ENCODE peak calls at places on chromosomes 5 and 9, in four cellular contexts. F is lower leg skin, N is BJ, I is right atrium auricular region. Q is an unnamed sample.

GRCh38 chr9:113857875-113858274 is 18.2 kb upstream of the ZNF618 start:
- DNase-seq in I (no peak), F (no peak), N (no peak), Q (no peak)

GRCh38 chr9:85408494-85408893 is 333.3 kb downstream of the AGTPBP1 start:
- DNase-seq in N (no peak), F (no peak), I (no peak), Q (no peak)

GRCh38 chr9:90261698-90262097 is 380.9 kb downstream of the DIRAS2 start:
- DNase-seq in F (no peak), I (no peak), N (no peak), Q (no peak)

GRCh38 chr9:75960561-75960960 is 70.1 kb downstream of the PCSK5 start:
- DNase-seq in N (no peak), I (no peak), F (no peak), Q (no peak)

GRCh38 chr5:169147542-169147941 is 153.4 kb downstream of the SLIT3 start:
- DNase-seq in F (no peak), N (no peak), I (no peak), Q (no peak)

GRCh38 chr9:11158063-11158462 is 545.3 kb upstream of the PTPRD start:
- DNase-seq in F (no peak), N (no peak), I (no peak), Q (no peak)

GRCh38 chr5:106307265-106307664 is 1363.5 kb downstream of the EFNA5 start:
- DNase-seq in F (no peak), N (no peak), I (no peak), Q (no peak)

GRCh38 chr9:38243993-38244392 is 148.5 kb upstream of the ALDH1B1 start:
- DNase-seq in F (peak), N (no peak), I (no peak), Q (no peak)

GRCh38 chr5:172559004-172559932 is 81.8 kb upstream of the NEURL1B start:
- DNase-seq in I (peak), F (no peak), N (peak), Q (peak)
- H3K4me3 ChIP-seq in I (peak), F (no peak), N (peak), Q (no peak)

DNA sequence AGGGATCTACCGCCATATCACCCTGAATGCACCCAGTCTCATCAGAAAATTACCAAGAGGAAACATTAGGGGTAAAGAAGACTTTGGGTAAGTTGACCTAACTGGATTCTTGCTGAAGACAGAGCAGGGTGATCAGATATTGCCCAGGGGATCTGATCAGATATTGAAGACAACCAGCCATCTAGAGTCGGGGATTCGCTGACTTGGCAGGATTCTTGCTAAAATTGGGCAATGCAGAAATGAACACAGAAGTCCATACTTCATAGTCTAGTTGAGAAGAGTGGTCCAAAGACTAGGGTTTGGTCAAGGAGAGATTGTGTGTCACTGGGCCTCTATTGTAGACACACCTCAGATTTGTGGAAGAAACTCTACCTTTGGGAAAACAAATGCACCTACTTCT is 107.2 kb downstream of the SV2C start:
- DNase-seq in N (no peak), F (no peak), I (no peak), Q (no peak)
- TF ChIP-seq CTCF in N (no peak), F (no peak), I (no peak), Q (no peak)

GRCh38 chr5:84383296-84383815 is 1.3 kb downstream of the EDIL3 start:
- DNase-seq in N (no peak), I (no peak), F (no peak), Q (no peak)
- H3K4me3 ChIP-seq in N (peak), I (peak), F (peak), Q (peak)

GRCh38 chr9:127224178-127224882 is 40.2 kb upstream of the GARNL3 start:
- DNase-seq in N (no peak), I (peak), F (peak), Q (peak)
- TF ChIP-seq CTCF in N (peak), I (no peak), F (no peak), Q (peak)

Q was measured in astrocyte of the cerebellum.